ENCODE peak calls at places on chromosomes 3 and 15, in seven cellular contexts. X, U, B, A, Z, R and H are unnamed samples.

GRCh38 chr3:86867990-86868389 is 123.0 kb downstream of the VGLL3 start:
- DNase-seq in B (no peak), X (no peak), Z (no peak), R (no peak), U (no peak), A (no peak), H (no peak)

GRCh38 chr15:79994651-79995050 is 23.7 kb upstream of the BCL2A1 start:
- DNase-seq in B (no peak), U (no peak), X (no peak), A (no peak), R (no peak), Z (no peak), H (no peak)

GRCh38 chr3:52061116-52061910 is 4.9 kb upstream of the DUSP7 start:
- DNase-seq in X (no peak), U (no peak), Z (no peak), B (no peak), A (no peak), R (no peak), H (no peak)

GRCh38 chr15:59274126-59274970 is 67.7 kb downstream of the LDHAL6B start:
- DNase-seq in A (no peak), U (no peak), R (no peak), X (peak; percentile 48), Z (no peak), B (no peak), H (peak; percentile 11)

GRCh38 chr15:58532126-58532525 is 100.3 kb downstream of the LIPC start:
- DNase-seq in B (no peak), U (no peak), A (no peak), Z (no peak), X (no peak), R (no peak), H (no peak)

GRCh38 chr3:185865277-185865676 is 40.4 kb upstream of the IGF2BP2 start:
- DNase-seq in X (no peak), B (no peak), U (no peak), R (no peak), Z (no peak), A (no peak), H (no peak)

GRCh38 chr15:88702983-88703382 is 64.2 kb downstream of the ISG20 start:
- DNase-seq in R (no peak), U (no peak), X (no peak), B (no peak), A (no peak), Z (no peak), H (no peak)

GRCh38 chr3:108669211-108669610 is 79.7 kb downstream of the DZIP3 start:
- DNase-seq in U (no peak), Z (no peak), R (no peak), A (no peak), B (peak; percentile 9), X (no peak), H (no peak)

GRCh38 chr15:71651750-71652186 is 158.6 kb upstream of the NR2E3 start:
- DNase-seq in U (peak; percentile 51), A (peak; percentile 53), X (peak; percentile 64), R (peak; percentile 37), Z (no peak), B (peak; percentile 12), H (peak; percentile 54)

GRCh38 chr15:48373855-48374421 is 42.7 kb downstream of the DUT start:
- DNase-seq in R (no peak), A (no peak), U (peak; percentile 18), X (peak; percentile 84), Z (no peak), B (no peak), H (peak; percentile 34)

GRCh38 chr3:188349963-188350332 is 196.0 kb downstream of the LPP start:
- DNase-seq in Z (no peak), A (no peak), X (no peak), R (no peak), U (no peak), B (no peak), H (no peak)

GRCh38 chr3:37992271-37993066 is 1.9 kb downstream of the VILL start:
- DNase-seq in A (no peak), Z (no peak), U (no peak), B (no peak), R (no peak), X (no peak), H (no peak)

GRCh38 chr3:47283193-47283537 is 421 bp downstream of the KLHL18 start:
- DNase-seq in U (peak; percentile 13), A (no peak), Z (no peak), R (no peak), X (peak; percentile 41), B (no peak), H (peak; percentile 48)

GRCh38 chr3:46903341-46904302 is 26.1 kb downstream of the PTH1R start:
- DNase-seq in U (no peak), A (no peak), Z (no peak), R (no peak), X (peak; percentile 39), B (no peak), H (no peak)

GRCh38 chr3:170307998-170308398 is 49.5 kb upstream of the SKIL start:
- DNase-seq in A (no peak), U (peak; percentile 35), B (no peak), X (no peak), R (no peak), Z (no peak), H (no peak)

GRCh38 chr3:33060609-33061337 is 36.2 kb downstream of the GLB1 start:
- DNase-seq in X (no peak), B (no peak), Z (no peak), U (no peak), A (no peak), R (no peak), H (no peak)

GRCh38 chr15:80932989-80933388 is 56.6 kb downstream of the MESD start:
- DNase-seq in Z (no peak), X (peak; percentile 6), R (no peak), A (no peak), B (no peak), U (no peak), H (no peak)

GRCh38 chr3:112010631-112011030 is 11.9 kb downstream of the TAGLN3 start:
- DNase-seq in X (no peak), Z (no peak), U (no peak), A (no peak), R (no peak), B (no peak), H (no peak)

DNA sequence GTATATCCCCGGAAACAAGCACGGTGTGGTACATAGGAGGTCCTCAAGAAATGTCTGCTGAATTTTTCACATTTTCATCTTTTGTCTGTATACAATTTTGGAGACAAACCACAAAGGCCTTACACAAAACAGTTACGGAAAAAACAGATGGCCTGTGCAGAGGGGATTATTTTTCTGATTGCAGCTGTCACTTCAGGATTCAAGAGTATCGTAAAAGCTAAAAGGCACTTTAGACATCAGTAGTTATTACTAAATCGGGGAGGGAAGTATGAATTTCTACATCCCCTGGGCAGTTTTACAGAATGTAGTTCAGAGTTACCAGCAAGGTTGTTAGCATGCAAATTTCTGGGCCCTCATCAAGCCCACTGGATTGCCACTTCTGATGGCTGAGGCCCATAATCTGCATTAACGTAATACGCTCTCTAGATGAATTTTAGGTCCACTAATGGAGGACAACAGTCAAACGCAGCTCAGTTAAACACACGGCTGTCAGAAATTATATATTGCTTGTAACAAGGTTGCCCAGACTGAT is 1.2 kb downstream of the RIOX2 start:
- DNase-seq in R (no peak), A (no peak), B (no peak), X (no peak), U (no peak), Z (peak; percentile 25), H (peak; percentile 25)
- TF ChIP-seq MAX in R (no peak), A (no peak), B (no peak), X (no peak), U (no peak), Z (no peak), H (no peak)

DNA sequence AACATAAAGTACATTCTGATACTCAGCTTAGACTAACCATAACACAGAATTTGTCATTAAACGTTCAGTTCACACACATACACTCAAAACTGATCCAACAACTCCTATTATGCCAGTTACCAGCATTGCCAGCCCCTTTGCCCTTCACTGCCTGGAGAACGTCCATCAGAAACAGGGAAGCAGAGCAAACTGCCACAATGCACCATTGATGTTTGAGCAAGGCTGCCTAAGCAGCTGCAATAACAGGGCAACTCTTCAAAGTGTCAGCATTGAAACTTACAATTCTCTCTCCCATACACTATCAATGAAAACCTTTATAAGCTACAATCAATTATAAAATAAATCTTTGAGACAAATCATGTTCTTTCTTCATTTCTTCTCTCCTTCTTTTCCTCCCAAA is 85.1 kb downstream of the ZBTB20 start:
- DNase-seq in R (no peak), A (no peak), Z (no peak), U (no peak), X (no peak), B (no peak), H (no peak)
- TF ChIP-seq MAX in R (no peak), A (no peak), Z (no peak), U (no peak), X (no peak), B (no peak), H (no peak)

GRCh38 chr3:83189634-83190033 is 1428.2 kb upstream of the GBE1 start:
- DNase-seq in Z (no peak), B (no peak), X (no peak), U (no peak), R (no peak), A (no peak), H (no peak)

GRCh38 chr3:83193526-83193925 is 1432.1 kb upstream of the GBE1 start:
- DNase-seq in X (no peak), A (no peak), B (no peak), R (no peak), Z (no peak), U (no peak), H (no peak)

DNA sequence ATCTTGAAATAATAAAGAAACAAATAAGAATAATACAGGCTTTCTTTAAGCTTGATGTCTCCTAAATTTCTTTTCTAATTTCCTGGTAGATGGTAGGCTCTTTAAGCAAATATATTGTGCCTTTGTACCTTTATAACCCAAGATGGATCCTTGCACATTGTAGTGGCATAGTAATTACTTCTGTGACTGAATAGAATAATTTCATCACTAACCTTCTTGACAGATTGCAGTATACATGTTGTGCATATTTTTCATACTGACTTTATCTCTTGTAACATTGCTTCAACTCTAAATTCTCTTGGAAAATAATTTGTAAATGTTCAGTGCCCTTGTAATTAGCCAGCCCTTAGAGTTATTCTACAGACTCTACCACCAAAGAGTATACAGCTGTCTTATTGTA is 1433.8 kb upstream of the GBE1 start:
- DNase-seq in Z (no peak), B (no peak), X (no peak), U (no peak), A (no peak), R (no peak), H (no peak)
- TF ChIP-seq MAX in Z (no peak), B (no peak), X (no peak), U (no peak), A (no peak), R (no peak), H (no peak)

GRCh38 chr3:9780451-9780797 is 10.7 kb upstream of the CAMK1 start:
- DNase-seq in X (no peak), Z (no peak), R (no peak), B (no peak), U (no peak), A (no peak), H (no peak)

GRCh38 chr3:9779721-9780450 is 10.1 kb upstream of the CAMK1 start:
- DNase-seq in X (no peak), Z (no peak), R (no peak), B (peak; percentile 59), A (no peak), U (no peak), H (peak; percentile 99)

GRCh38 chr3:9781551-9781950 is 10.7 kb downstream of the TADA3 start:
- DNase-seq in R (no peak), B (no peak), U (no peak), Z (no peak), A (no peak), X (no peak), H (peak; percentile 44)

GRCh38 chr3:9781978-9782575 is 10.2 kb downstream of the TADA3 start:
- DNase-seq in A (no peak), R (no peak), B (no peak), Z (no peak), U (no peak), X (no peak), H (peak; percentile 36)

GRCh38 chr3:9780920-9781319 is 11.2 kb upstream of the CAMK1 start:
- DNase-seq in B (no peak), A (no peak), X (no peak), R (no peak), U (no peak), Z (no peak), H (no peak)
- TF ChIP-seq MAX in B (no peak), A (no peak), X (no peak), R (no peak), U (no peak), Z (no peak), H (no peak)